ENCODE peak calls at places on chromosome 19, in nine cellular contexts. E is tibial artery, C is left cardiac atrium, H is glutamatergic neuron, G is CMK, W is NCI-H1930, N is SW480, K is GM19239, S is HEK293T. X is an unnamed sample.

GRCh38 chr19:37403403-37403802 is 32.5 kb downstream of the ZNF527 start:
- DNase-seq in E (no peak), C (no peak), H (no peak), G (no peak), W (no peak), N (no peak), K (no peak), S (no peak), X (no peak)

GRCh38 chr19:30791116-30791515 is 418.9 kb downstream of the ZNF536 start:
- DNase-seq in E (no peak), C (no peak), H (no peak), G (no peak), W (no peak), N (no peak), K (no peak), S (no peak), X (no peak)

GRCh38 chr19:15315101-15315500 is 17.2 kb downstream of the BRD4 start:
- DNase-seq in E (peak; percentile 35), C (no peak), H (no peak), G (no peak), W (no peak), N (no peak), K (no peak), S (no peak), X (no peak)

GRCh38 chr19:3619631-3620012 is 7.0 kb downstream of the CACTIN start:
- DNase-seq in E (no peak), C (no peak), H (no peak), G (no peak), W (no peak), N (no peak), K (no peak), S (no peak), X (no peak)

GRCh38 chr19:52689804-52690394 is 44.9 kb downstream of the ZNF611 start:
- DNase-seq in E (peak; percentile 79), C (peak; percentile 63), H (peak; percentile 56), G (no peak), W (no peak), N (no peak), K (peak; percentile 13), S (peak; percentile 6), X (no peak)

GRCh38 chr19:33302974-33303790 is 848 bp upstream of the CEBPA start:
- DNase-seq in E (no peak), C (peak; percentile 50), H (peak; percentile 71), G (no peak), W (peak; percentile 45), N (peak; percentile 69), K (no peak), S (peak; percentile 74), X (peak; percentile 69)

GRCh38 chr19:7311911-7312310 is 17.7 kb upstream of the INSR start:
- DNase-seq in E (peak; percentile 27), C (no peak), H (no peak), G (no peak), W (no peak), N (no peak), K (no peak), S (no peak), X (no peak)

GRCh38 chr19:1672038-1672768 is 19.8 kb upstream of the TCF3 start:
- DNase-seq in E (no peak), C (peak; percentile 46), H (peak; percentile 69), G (no peak), W (no peak), N (no peak), K (peak; percentile 58), S (peak; percentile 69), X (peak; percentile 52)

GRCh38 chr19:36215276-36216171 is 618 bp downstream of the ZNF146 start:
- DNase-seq in E (no peak), C (no peak), H (peak; percentile 22), G (no peak), W (no peak), N (peak; percentile 27), K (no peak), S (no peak), X (peak; percentile 46)

GRCh38 chr19:51327066-51327985 is 14.6 kb downstream of the VSIG10L start:
- DNase-seq in E (no peak), C (peak; percentile 64), H (peak; percentile 82), G (peak; percentile 30), W (peak; percentile 78), N (no peak), K (peak; percentile 53), S (peak; percentile 92), X (peak; percentile 87)

GRCh38 chr19:39347332-39348227 is 5.4 kb downstream of the SAMD4B start:
- DNase-seq in E (no peak), C (no peak), H (no peak), G (no peak), W (no peak), N (no peak), K (no peak), S (no peak), X (peak; percentile 71)

GRCh38 chr19:16849168-16849567 is 20.0 kb downstream of the SIN3B start:
- DNase-seq in E (no peak), C (no peak), H (no peak), G (no peak), W (no peak), N (no peak), K (no peak), S (no peak), X (no peak)

GRCh38 chr19:39765091-39766076 is 13.3 kb upstream of the LEUTX start:
- DNase-seq in E (no peak), C (peak; percentile 53), H (peak; percentile 74), G (no peak), W (no peak), N (peak; percentile 52), K (no peak), S (peak; percentile 45), X (peak; percentile 63)

GRCh38 chr19:46904114-46905060 is 43.6 kb downstream of the ARHGAP35 start:
- DNase-seq in E (no peak), C (peak; percentile 61), H (no peak), G (no peak), W (no peak), N (no peak), K (no peak), S (no peak), X (no peak)

GRCh38 chr19:10848208-10848843 is at the start of gene C19orf38:
- DNase-seq in E (no peak), C (no peak), H (no peak), G (no peak), W (no peak), N (no peak), K (no peak), S (no peak), X (no peak)

GRCh38 chr19:2949939-2950285 is 5.1 kb upstream of the ZNF77 start:
- DNase-seq in E (no peak), C (peak; percentile 84), H (no peak), G (peak; percentile 94), W (no peak), N (no peak), K (no peak), S (peak; percentile 18), X (peak; percentile 97)

GRCh38 chr19:8451885-8452284 is 7.1 kb downstream of the HNRNPM start:
- DNase-seq in E (no peak), C (no peak), H (no peak), G (no peak), W (no peak), N (peak; percentile 83), K (no peak), S (no peak), X (peak; percentile 43)

GRCh38 chr19:2461751-2462634 is 5.2 kb upstream of the LMNB2 start:
- DNase-seq in E (peak; percentile 68), C (peak; percentile 72), H (peak; percentile 63), G (no peak), W (peak; percentile 44), N (no peak), K (peak; percentile 90), S (peak; percentile 60), X (no peak)

GRCh38 chr19:31257426-31258130 is 91.7 kb downstream of the TSHZ3 start:
- DNase-seq in E (peak; percentile 60), C (no peak), H (no peak), G (no peak), W (no peak), N (no peak), K (no peak), S (no peak), X (no peak)

GRCh38 chr19:29612801-29613595 is 6.9 kb downstream of the POP4 start:
- DNase-seq in E (no peak), C (no peak), H (no peak), G (no peak), W (no peak), N (no peak), K (no peak), S (no peak), X (no peak)

GRCh38 chr19:18419699-18420460 is 682 bp downstream of the SSBP4 start:
- DNase-seq in E (peak; percentile 75), C (peak; percentile 55), H (no peak), G (no peak), W (no peak), N (peak; percentile 49), K (no peak), S (no peak), X (peak; percentile 39)

GRCh38 chr19:41225238-41226052 is 6.4 kb downstream of the AXL start:
- DNase-seq in E (peak; percentile 90), C (peak; percentile 75), H (no peak), G (no peak), W (no peak), N (peak; percentile 100), K (no peak), S (no peak), X (peak; percentile 14)

GRCh38 chr19:18984251-18984650 is 43.2 kb upstream of the HOMER3 start:
- DNase-seq in E (no peak), C (no peak), H (no peak), G (no peak), W (no peak), N (no peak), K (no peak), S (no peak), X (no peak)